ENCODE peak calls at places on chromosome 17, in seven cellular contexts. One of them, this sample, is unnamed.

GRCh38 chr17:72555052-72555451 is 434.2 kb downstream of the SOX9 start:
- DNase-seq in body of pancreas: no peak
- DNase-seq in cardiac muscle cell: no peak
- DNase-seq in heart right ventricle: no peak
- DNase-seq in epithelial cell of esophagus: peak
- DNase-seq in H1: no peak
- DNase-seq in psoas muscle: no peak
- DNase-seq in this sample: no peak

GRCh38 chr17:46063239-46063638 is 64.2 kb downstream of the STH start:
- DNase-seq in body of pancreas: no peak
- DNase-seq in cardiac muscle cell: peak
- DNase-seq in heart right ventricle: no peak
- DNase-seq in epithelial cell of esophagus: peak
- DNase-seq in H1: no peak
- DNase-seq in psoas muscle: no peak
- DNase-seq in this sample: peak

GRCh38 chr17:158379-158778 is 21.0 kb downstream of the SCGB1C2 start:
- DNase-seq in body of pancreas: no peak
- DNase-seq in cardiac muscle cell: no peak
- DNase-seq in heart right ventricle: no peak
- DNase-seq in epithelial cell of esophagus: no peak
- DNase-seq in H1: no peak
- DNase-seq in psoas muscle: no peak
- DNase-seq in this sample: no peak

GRCh38 chr17:82382933-82383255 is 11.3 kb downstream of the UTS2R start:
- DNase-seq in body of pancreas: no peak
- DNase-seq in cardiac muscle cell: no peak
- DNase-seq in heart right ventricle: no peak
- DNase-seq in epithelial cell of esophagus: no peak
- DNase-seq in H1: no peak
- DNase-seq in psoas muscle: no peak
- DNase-seq in this sample: no peak

GRCh38 chr17:4020096-4020495 is 55.9 kb upstream of the ATP2A3 start:
- DNase-seq in body of pancreas: no peak
- DNase-seq in cardiac muscle cell: no peak
- DNase-seq in heart right ventricle: no peak
- DNase-seq in epithelial cell of esophagus: no peak
- DNase-seq in H1: no peak
- DNase-seq in psoas muscle: no peak
- DNase-seq in this sample: no peak

GRCh38 chr17:40461774-40462342 is 18.6 kb downstream of the IGFBP4 start:
- DNase-seq in body of pancreas: no peak
- DNase-seq in cardiac muscle cell: no peak
- DNase-seq in heart right ventricle: no peak
- DNase-seq in epithelial cell of esophagus: no peak
- DNase-seq in H1: no peak
- DNase-seq in psoas muscle: no peak
- DNase-seq in this sample: peak

GRCh38 chr17:16328997-16329396 is 24.3 kb downstream of the CENPV start:
- DNase-seq in body of pancreas: no peak
- DNase-seq in cardiac muscle cell: peak
- DNase-seq in heart right ventricle: no peak
- DNase-seq in epithelial cell of esophagus: no peak
- DNase-seq in H1: no peak
- DNase-seq in psoas muscle: no peak
- DNase-seq in this sample: no peak

GRCh38 chr17:42798011-42798382 is 507 bp downstream of the COA3 start:
- DNase-seq in body of pancreas: no peak
- DNase-seq in cardiac muscle cell: no peak
- DNase-seq in heart right ventricle: no peak
- DNase-seq in epithelial cell of esophagus: no peak
- DNase-seq in H1: no peak
- DNase-seq in psoas muscle: no peak
- DNase-seq in this sample: no peak

GRCh38 chr17:74960739-74961342 is 11.7 kb downstream of the HID1 start:
- DNase-seq in body of pancreas: no peak
- DNase-seq in cardiac muscle cell: peak
- DNase-seq in heart right ventricle: no peak
- DNase-seq in epithelial cell of esophagus: peak
- DNase-seq in H1: peak
- DNase-seq in psoas muscle: no peak
- DNase-seq in this sample: peak

GRCh38 chr17:36773039-36773438 is 164.2 kb upstream of the LHX1 start:
- DNase-seq in body of pancreas: no peak
- DNase-seq in cardiac muscle cell: no peak
- DNase-seq in heart right ventricle: no peak
- DNase-seq in epithelial cell of esophagus: no peak
- DNase-seq in H1: no peak
- DNase-seq in psoas muscle: no peak
- DNase-seq in this sample: no peak

GRCh38 chr17:82736511-82737185 is 1.2 kb downstream of the FN3K start:
- DNase-seq in body of pancreas: no peak
- DNase-seq in cardiac muscle cell: no peak
- DNase-seq in heart right ventricle: no peak
- DNase-seq in epithelial cell of esophagus: no peak
- DNase-seq in H1: no peak
- DNase-seq in psoas muscle: no peak
- DNase-seq in this sample: no peak

GRCh38 chr17:40945414-40945813 is 8.0 kb upstream of the KRT23 start:
- DNase-seq in body of pancreas: no peak
- DNase-seq in cardiac muscle cell: no peak
- DNase-seq in heart right ventricle: no peak
- DNase-seq in epithelial cell of esophagus: no peak
- DNase-seq in H1: no peak
- DNase-seq in psoas muscle: no peak
- DNase-seq in this sample: no peak

GRCh38 chr17:12568358-12569251 is 97.1 kb upstream of the MYOCD start:
- DNase-seq in body of pancreas: no peak
- DNase-seq in cardiac muscle cell: no peak
- DNase-seq in heart right ventricle: no peak
- DNase-seq in epithelial cell of esophagus: peak
- DNase-seq in H1: no peak
- DNase-seq in psoas muscle: no peak
- DNase-seq in this sample: no peak

GRCh38 chr17:77884019-77884418 is 74.5 kb upstream of the TNRC6C start:
- DNase-seq in body of pancreas: peak
- DNase-seq in cardiac muscle cell: peak
- DNase-seq in heart right ventricle: peak
- DNase-seq in epithelial cell of esophagus: no peak
- DNase-seq in H1: no peak
- DNase-seq in psoas muscle: no peak
- DNase-seq in this sample: no peak

GRCh38 chr17:17815062-17815406 is 21.8 kb downstream of the SREBF1 start:
- DNase-seq in body of pancreas: no peak
- DNase-seq in cardiac muscle cell: no peak
- DNase-seq in heart right ventricle: peak
- DNase-seq in epithelial cell of esophagus: no peak
- DNase-seq in H1: no peak
- DNase-seq in psoas muscle: no peak
- DNase-seq in this sample: no peak

GRCh38 chr17:80034654-80034976 is 1.1 kb downstream of the TBC1D16 start:
- DNase-seq in body of pancreas: no peak
- DNase-seq in cardiac muscle cell: no peak
- DNase-seq in heart right ventricle: no peak
- DNase-seq in epithelial cell of esophagus: no peak
- DNase-seq in H1: no peak
- DNase-seq in psoas muscle: no peak
- DNase-seq in this sample: no peak

GRCh38 chr17:80034977-80035686 is 540 bp downstream of the TBC1D16 start:
- DNase-seq in body of pancreas: peak
- DNase-seq in cardiac muscle cell: peak
- DNase-seq in heart right ventricle: peak
- DNase-seq in epithelial cell of esophagus: peak
- DNase-seq in H1: no peak
- DNase-seq in psoas muscle: peak
- DNase-seq in this sample: peak

GRCh38 chr17:80035687-80035936 is at the start of gene TBC1D16:
- DNase-seq in body of pancreas: no peak
- DNase-seq in cardiac muscle cell: no peak
- DNase-seq in heart right ventricle: no peak
- DNase-seq in epithelial cell of esophagus: no peak
- DNase-seq in H1: no peak
- DNase-seq in psoas muscle: no peak
- DNase-seq in this sample: no peak

GRCh38 chr17:80036715-80037477 is 454 bp downstream of the CCDC40 start:
- DNase-seq in body of pancreas: peak
- DNase-seq in cardiac muscle cell: no peak
- DNase-seq in heart right ventricle: no peak
- DNase-seq in epithelial cell of esophagus: no peak
- DNase-seq in H1: no peak
- DNase-seq in psoas muscle: peak
- DNase-seq in this sample: no peak

GRCh38 chr17:80035937-80036714 is at the start of gene CCDC40:
- DNase-seq in body of pancreas: peak
- DNase-seq in cardiac muscle cell: peak
- DNase-seq in heart right ventricle: peak
- DNase-seq in epithelial cell of esophagus: peak
- DNase-seq in H1: no peak
- DNase-seq in psoas muscle: peak
- DNase-seq in this sample: peak
- TF ChIP-seq CTCF in body of pancreas: no peak
- TF ChIP-seq CTCF in cardiac muscle cell: peak
- TF ChIP-seq CTCF in heart right ventricle: peak
- TF ChIP-seq CTCF in epithelial cell of esophagus: no peak
- TF ChIP-seq CTCF in H1: no peak
- TF ChIP-seq CTCF in psoas muscle: peak
- TF ChIP-seq CTCF in this sample: peak

DNA sequence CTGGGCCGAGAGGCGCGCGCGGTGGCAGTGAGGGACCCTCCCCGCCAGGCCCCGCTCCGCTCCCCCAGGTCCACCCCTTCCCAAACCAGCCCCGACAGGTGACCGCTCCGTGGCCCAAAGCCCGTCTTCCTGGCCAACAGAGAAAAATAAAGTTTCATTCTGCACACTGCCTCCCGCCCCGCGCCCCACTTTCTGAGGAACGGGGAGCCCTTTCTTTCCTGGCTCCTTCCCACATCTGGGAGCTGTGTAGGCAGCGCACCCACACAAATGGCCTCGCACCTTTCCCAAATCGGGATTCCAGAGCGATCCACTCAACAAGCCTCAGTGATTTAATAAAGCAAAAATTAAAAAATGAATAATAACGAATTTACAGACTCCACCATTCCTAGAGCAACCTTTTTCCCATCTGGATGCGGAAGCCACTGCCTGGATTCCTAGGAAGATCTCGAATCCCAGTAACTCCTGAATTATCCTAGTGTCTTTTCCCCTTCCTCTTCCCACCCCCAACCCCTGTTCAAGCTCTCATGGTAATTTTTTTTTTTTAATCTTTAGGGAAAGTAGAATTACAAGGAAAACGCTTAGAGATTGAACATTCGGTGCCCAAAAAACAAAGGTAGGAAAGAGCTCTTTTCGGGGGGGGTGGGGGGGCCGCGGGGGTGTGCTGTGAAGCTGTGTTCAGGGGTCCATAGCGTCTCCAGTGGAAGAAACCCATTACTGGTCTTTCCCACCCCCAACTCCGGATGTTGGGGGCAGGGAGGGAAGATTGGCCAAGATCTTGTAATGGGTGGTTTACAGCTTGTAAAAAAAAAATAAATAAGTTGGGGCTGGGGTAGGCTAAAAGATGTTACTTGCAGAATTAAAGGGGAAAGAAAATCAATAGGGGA is 1.6 kb downstream of the IGF2BP1 start:
- DNase-seq in body of pancreas: no peak
- DNase-seq in cardiac muscle cell: peak
- DNase-seq in heart right ventricle: no peak
- DNase-seq in epithelial cell of esophagus: no peak
- DNase-seq in H1: no peak
- DNase-seq in psoas muscle: no peak
- DNase-seq in this sample: no peak
- H3K4me3 ChIP-seq in body of pancreas: no peak
- H3K4me3 ChIP-seq in cardiac muscle cell: peak
- H3K4me3 ChIP-seq in heart right ventricle: no peak
- H3K4me3 ChIP-seq in epithelial cell of esophagus: peak
- H3K4me3 ChIP-seq in H1: peak
- H3K4me3 ChIP-seq in psoas muscle: no peak
- H3K4me3 ChIP-seq in this sample: peak

GRCh38 chr17:9322298-9322697 is 253.3 kb downstream of the STX8 start:
- DNase-seq in body of pancreas: no peak
- DNase-seq in cardiac muscle cell: no peak
- DNase-seq in heart right ventricle: no peak
- DNase-seq in epithelial cell of esophagus: no peak
- DNase-seq in H1: no peak
- DNase-seq in psoas muscle: no peak
- DNase-seq in this sample: no peak
- TF ChIP-seq CTCF in body of pancreas: no peak
- TF ChIP-seq CTCF in cardiac muscle cell: no peak
- TF ChIP-seq CTCF in heart right ventricle: no peak
- TF ChIP-seq CTCF in epithelial cell of esophagus: no peak
- TF ChIP-seq CTCF in H1: no peak
- TF ChIP-seq CTCF in psoas muscle: no peak
- TF ChIP-seq CTCF in this sample: no peak

GRCh38 chr17:29136998-29137730 is 43.0 kb downstream of the MYO18A start:
- DNase-seq in body of pancreas: no peak
- DNase-seq in cardiac muscle cell: no peak
- DNase-seq in heart right ventricle: no peak
- DNase-seq in epithelial cell of esophagus: peak
- DNase-seq in H1: no peak
- DNase-seq in psoas muscle: no peak
- DNase-seq in this sample: peak

GRCh38 chr17:29129731-29130130 is 50.5 kb downstream of the MYO18A start:
- DNase-seq in body of pancreas: peak
- DNase-seq in cardiac muscle cell: no peak
- DNase-seq in heart right ventricle: no peak
- DNase-seq in epithelial cell of esophagus: no peak
- DNase-seq in H1: no peak
- DNase-seq in psoas muscle: no peak
- DNase-seq in this sample: no peak

GRCh38 chr17:29135464-29135863 is 44.7 kb downstream of the MYO18A start:
- DNase-seq in body of pancreas: no peak
- DNase-seq in cardiac muscle cell: no peak
- DNase-seq in heart right ventricle: no peak
- DNase-seq in epithelial cell of esophagus: no peak
- DNase-seq in H1: no peak
- DNase-seq in psoas muscle: no peak
- DNase-seq in this sample: no peak

GRCh38 chr17:29131814-29132682 is 48.1 kb downstream of the MYO18A start:
- DNase-seq in body of pancreas: peak
- DNase-seq in cardiac muscle cell: peak
- DNase-seq in heart right ventricle: no peak
- DNase-seq in epithelial cell of esophagus: no peak
- DNase-seq in H1: no peak
- DNase-seq in psoas muscle: peak
- DNase-seq in this sample: peak

DNA sequence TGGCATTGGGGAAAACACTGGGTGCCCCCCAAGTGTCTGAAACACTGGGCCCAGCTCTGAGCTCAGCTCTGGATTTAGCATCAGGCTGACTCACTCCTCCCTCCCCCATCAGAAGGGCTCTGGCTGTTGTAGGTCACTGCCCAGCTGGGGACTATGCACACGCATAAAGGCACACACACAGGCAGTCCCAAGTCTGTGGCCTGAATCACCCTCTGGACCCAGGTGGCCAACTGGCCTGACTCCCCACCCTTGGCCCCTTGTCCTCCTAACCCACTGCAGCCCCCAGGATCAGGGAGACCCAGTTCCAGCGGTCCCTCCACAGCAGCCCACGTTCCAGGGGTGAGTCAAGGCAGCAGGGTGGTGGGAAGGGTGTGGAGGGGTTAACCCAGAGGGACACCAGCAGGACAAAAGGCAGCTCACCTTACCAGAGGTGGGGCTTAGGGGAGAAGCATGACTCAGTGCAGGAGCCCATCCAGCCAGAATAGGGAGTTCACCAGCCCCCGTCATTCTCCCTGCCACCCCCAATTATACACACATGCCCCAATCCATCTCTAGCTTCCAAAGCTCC is 47.0 kb downstream of the MYO18A start:
- DNase-seq in body of pancreas: no peak
- DNase-seq in cardiac muscle cell: peak
- DNase-seq in heart right ventricle: no peak
- DNase-seq in epithelial cell of esophagus: no peak
- DNase-seq in H1: no peak
- DNase-seq in psoas muscle: peak
- DNase-seq in this sample: peak
- H3K4me3 ChIP-seq in body of pancreas: no peak
- H3K4me3 ChIP-seq in cardiac muscle cell: no peak
- H3K4me3 ChIP-seq in heart right ventricle: no peak
- H3K4me3 ChIP-seq in epithelial cell of esophagus: no peak
- H3K4me3 ChIP-seq in H1: no peak
- H3K4me3 ChIP-seq in psoas muscle: peak
- H3K4me3 ChIP-seq in this sample: no peak